ENCODE peak calls at places on chromosome 22, in four cellular contexts. M is hepatocyte, I is GM23248, F is PC-9. J is an unnamed sample.

GRCh38 chr22:39663751-39664150 is 93.2 kb downstream of the CACNA1I start:
- DNase-seq in I (no peak), F (peak; percentile 85), M (no peak), J (no peak)

GRCh38 chr22:23403720-23404688 is 176.1 kb downstream of the IGLL1 start:
- DNase-seq in M (no peak), F (no peak), I (peak; percentile 36), J (no peak)

GRCh38 chr22:43750751-43751150 is 61.4 kb downstream of the EFCAB6 start:
- DNase-seq in F (no peak), I (no peak), M (no peak), J (no peak)

GRCh38 chr22:30857103-30857502 is 111.5 kb downstream of the MORC2 start:
- DNase-seq in I (no peak), M (peak; percentile 2), F (no peak), J (no peak)

GRCh38 chr22:49052560-49052959 is 775.1 kb downstream of the BRD1 start:
- DNase-seq in F (no peak), M (no peak), I (no peak), J (no peak)

GRCh38 chr22:45552580-45553332 is 50.1 kb downstream of the FBLN1 start:
- DNase-seq in F (no peak), I (peak; percentile 90), M (peak; percentile 66), J (no peak)

GRCh38 chr22:49329636-49330035 is 498.0 kb downstream of the BRD1 start:
- DNase-seq in I (no peak), F (no peak), M (no peak), J (no peak)

GRCh38 chr22:22195265-22196017 is 49.1 kb upstream of the VPREB1 start:
- DNase-seq in M (peak; percentile 92), F (peak; percentile 67), I (peak; percentile 59), J (peak; percentile 65)

GRCh38 chr22:43356881-43357280 is 13.7 kb upstream of the SCUBE1 start:
- DNase-seq in M (no peak), I (no peak), F (no peak), J (no peak)

GRCh38 chr22:16559056-16559955 is 33.3 kb downstream of the CCT8L2 start:
- DNase-seq in F (no peak), M (no peak), I (no peak), J (no peak)

GRCh38 chr22:46067159-46068111 is 82.9 kb upstream of the PPARA start:
- DNase-seq in I (peak; percentile 56), M (no peak), F (no peak), J (peak; percentile 75)

GRCh38 chr22:29820941-29821789 is 16.9 kb downstream of the ASCC2 start:
- DNase-seq in I (peak; percentile 83), F (peak; percentile 86), M (peak; percentile 92), J (peak; percentile 81)

GRCh38 chr22:50340157-50340879 is 2.8 kb upstream of the PPP6R2 start:
- DNase-seq in I (peak; percentile 34), F (peak; percentile 27), M (no peak), J (no peak)

GRCh38 chr22:23569716-23570115 is 10.4 kb downstream of the IGLL1 start:
- DNase-seq in M (no peak), F (no peak), I (no peak), J (no peak)

GRCh38 chr22:46521994-46522393 is 15.4 kb downstream of the CELSR1 start:
- DNase-seq in I (no peak), F (no peak), M (no peak), J (no peak)

GRCh38 chr22:44384981-44385610 is 72.3 kb upstream of the SHISAL1 start:
- DNase-seq in F (no peak), I (no peak), M (no peak), J (no peak)

DNA sequence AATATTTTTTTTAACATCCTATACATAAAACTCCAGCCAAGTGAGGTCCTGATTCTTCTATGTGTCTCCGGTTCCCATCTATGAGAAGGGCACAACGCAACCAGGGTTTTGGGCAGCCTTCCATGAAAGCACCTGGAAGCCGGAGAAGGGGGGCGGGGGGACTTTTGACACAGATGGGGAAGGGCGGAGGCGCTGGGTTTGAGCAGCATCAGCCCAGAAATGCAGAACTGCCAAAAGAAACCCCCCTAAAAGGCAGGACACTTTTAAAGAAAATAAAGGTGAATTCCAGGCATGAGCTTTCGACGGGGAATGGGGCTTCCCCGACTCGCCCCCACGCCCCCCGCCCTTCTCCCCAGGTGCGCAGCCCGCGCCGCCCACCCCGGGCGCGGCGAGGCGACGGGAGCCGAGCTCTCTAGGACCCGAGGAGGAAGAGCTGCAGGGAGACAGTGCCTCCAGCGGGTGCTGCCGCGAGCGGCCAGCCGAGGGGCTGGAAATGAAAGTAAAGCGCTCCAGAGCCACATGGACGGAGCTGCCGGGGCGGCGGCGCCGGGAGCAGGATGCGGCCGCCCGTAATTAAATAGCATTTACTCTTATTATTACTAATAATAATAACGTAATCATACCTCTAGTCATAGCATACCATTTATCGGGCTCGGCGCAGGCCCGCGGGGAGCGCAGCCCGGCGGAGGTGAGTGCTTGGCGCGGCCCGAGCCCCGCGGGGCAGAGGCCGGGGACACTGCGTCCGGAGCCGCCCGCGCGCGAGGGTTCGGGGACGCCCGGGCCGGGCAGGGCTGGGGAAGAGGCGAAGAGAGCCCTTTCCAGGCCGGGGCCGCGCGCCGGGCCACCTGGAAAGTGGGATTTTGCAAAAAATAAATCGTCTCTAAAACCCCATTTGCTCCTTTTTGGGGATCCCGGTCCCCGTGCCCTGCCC is at the start of gene ZC3H7B:
- DNase-seq in F (peak; percentile 79), M (peak; percentile 93), I (peak; percentile 93), J (peak; percentile 90)
- TF ChIP-seq EZH2 in F (no peak), M (no peak), I (no peak), J (no peak)

DNA sequence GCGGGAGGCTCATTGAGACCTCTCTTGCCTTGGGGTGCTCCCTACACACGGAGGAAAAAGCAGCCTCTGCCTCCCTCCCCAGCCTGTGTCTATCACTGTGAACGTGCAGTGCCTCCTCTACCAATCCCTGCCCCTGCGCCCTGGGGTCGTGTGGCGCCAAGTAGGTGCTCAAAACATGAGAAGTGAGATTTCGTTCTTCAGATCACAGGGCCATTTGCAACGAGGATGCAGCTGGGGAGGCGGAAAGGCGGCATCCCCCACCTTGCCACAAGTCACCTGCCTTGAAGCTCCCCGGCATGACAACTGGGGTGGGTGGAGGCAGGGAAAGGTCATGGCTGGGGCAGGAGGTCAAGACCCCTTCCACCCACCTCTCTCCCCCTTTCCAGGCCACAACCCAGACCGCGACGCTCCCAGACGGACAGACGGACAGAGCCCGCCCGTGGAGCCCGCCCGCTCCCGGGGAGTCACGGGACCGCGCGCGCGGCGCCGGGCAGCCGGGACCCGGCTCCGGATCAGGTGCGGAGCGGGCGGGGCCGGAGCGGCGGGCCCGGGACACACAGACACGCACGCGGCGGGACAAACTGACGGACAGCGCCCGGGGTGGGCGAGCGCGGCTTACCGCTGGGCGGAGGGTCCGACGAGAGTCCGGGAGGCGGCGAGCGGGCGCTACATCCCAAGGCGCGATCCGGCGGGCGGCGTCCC is 487 bp downstream of the KCNJ4 start:
- DNase-seq in I (peak; percentile 17), M (no peak), F (no peak), J (no peak)
- TF ChIP-seq EZH2 in I (peak; percentile 37), M (peak; percentile 80), F (peak; percentile 97), J (no peak)

GRCh38 chr22:27798526-27799333 is 2.8 kb downstream of the MN1 start:
- DNase-seq in M (no peak), I (no peak), F (no peak), J (no peak)

GRCh38 chr22:27795053-27795452 is 6.5 kb downstream of the MN1 start:
- DNase-seq in M (no peak), I (peak; percentile 35), F (no peak), J (no peak)

GRCh38 chr22:27796118-27796517 is 5.4 kb downstream of the MN1 start:
- DNase-seq in I (peak; percentile 56), F (no peak), M (no peak), J (no peak)

GRCh38 chr22:27797793-27798525 is 3.6 kb downstream of the MN1 start:
- DNase-seq in F (no peak), M (no peak), I (no peak), J (no peak)

DNA sequence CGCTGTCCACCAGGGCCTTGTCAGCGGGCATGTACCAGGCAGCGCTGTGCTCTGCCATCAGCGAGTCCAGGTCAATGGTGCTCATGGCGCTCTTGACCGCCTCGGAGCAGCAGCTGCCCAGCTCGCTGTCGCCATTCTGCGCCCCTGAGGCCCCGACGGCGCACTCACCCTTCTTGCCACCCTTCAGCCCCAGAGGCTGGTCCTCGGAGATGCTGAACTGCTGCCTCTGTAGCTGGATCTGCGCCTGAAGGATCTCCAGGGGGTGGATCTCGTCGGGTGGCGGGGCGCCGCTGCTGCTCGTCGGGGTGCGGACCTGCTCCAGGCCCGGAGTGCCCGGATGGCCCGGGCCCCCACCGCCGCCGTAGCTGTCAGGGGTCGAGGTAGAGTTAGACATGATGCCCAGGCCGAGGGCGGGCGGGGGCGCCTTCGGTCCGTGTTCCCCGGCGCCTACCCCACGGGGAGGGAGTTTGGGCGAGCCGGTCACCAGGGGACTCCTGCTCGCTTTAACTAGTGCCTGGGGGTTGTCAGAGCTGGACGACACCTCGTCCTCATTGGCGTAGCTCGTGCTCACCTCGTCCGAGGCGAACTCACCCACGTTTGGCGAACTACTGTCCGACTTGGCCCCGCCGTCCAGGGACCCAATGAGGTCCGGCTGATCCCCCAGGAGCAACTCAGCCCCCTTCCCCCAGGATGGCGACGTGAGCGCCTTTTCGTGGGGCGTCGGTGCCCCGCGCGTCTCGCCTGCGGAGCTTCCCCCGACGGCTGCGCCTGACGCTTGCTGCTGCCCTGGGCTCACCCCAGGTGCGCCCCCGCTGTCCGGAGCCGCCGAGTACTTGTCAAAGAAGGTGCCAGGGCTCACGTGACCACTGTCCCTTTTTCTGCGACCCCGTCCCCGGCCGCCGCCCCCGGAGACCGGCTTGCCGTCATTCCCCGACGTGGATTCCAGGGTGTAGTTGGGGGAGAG is 4.4 kb downstream of the MN1 start:
- DNase-seq in I (no peak), M (no peak), F (no peak), J (no peak)
- TF ChIP-seq EZH2 in I (no peak), M (no peak), F (no peak), J (no peak)

DNA sequence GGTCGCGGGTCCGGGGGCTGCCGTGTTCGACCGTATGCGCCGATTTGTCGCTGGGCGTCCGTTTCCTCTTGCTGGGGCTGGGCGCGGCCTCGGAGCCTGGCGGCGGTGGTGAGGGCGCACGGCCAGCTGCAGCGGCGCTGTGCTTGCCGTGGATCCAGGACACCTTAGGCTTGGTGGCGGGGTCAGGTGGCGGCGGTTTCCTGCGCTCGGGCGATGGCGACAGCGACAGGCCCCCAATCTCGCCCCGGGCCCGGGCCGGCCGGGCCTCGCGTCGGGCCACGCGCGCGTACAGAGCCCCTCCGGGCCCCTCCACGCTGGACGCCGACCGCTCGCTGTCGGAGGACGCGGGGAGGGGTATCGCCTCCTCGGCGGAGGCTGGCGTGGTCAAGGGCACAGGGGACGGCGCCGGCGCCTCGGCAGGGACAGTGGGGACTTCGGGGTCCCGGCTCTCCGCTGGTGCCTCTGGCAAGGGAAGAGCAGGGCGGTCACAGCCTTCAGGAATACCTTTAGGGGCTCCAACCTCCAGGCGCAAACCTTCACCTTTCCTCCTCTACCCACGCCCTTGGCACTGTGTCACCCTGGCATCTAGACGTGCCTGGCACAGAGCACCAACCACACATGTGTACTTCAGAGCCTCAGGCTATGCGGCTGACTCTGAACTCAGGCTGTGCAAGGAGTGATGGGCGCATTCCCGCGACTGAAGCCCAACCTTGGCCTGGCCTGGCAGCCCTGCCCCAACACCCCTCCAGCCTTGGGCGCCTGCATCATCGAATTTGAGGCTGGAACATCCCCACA is 11.6 kb downstream of the SCARF2 start:
- DNase-seq in F (no peak), M (no peak), I (no peak), J (no peak)
- TF ChIP-seq EZH2 in F (no peak), M (no peak), I (no peak), J (no peak)

J was measured in A673.